ENCODE peak calls at places on chromosomes 6 and 20, in eight cellular contexts. W is uterus, O is transverse colon, Q is stomach, A is testis, P is heart left ventricle, J is esophagus squamous epithelium, E is ovary. F is an unnamed sample.

GRCh38 chr6:123829302-123829953 is 25.8 kb downstream of the NKAIN2 start:
- DNase-seq in A (no peak), E (no peak), W (no peak), J (no peak), Q (no peak), O (no peak), P (no peak), F (no peak)

GRCh38 chr6:36028887-36029324 is 1.3 kb downstream of the MAPK14 start:
- DNase-seq in W (peak; percentile 71), A (peak; percentile 84), E (peak; percentile 33), Q (peak; percentile 75), J (peak; percentile 20), P (peak; percentile 73), O (peak; percentile 70), F (peak; percentile 84)

GRCh38 chr6:142942805-142943227 is 2.2 kb downstream of the HIVEP2 start:
- DNase-seq in P (no peak), A (no peak), O (no peak), W (no peak), E (no peak), J (no peak), Q (no peak), F (no peak)

GRCh38 chr6:111210074-111210729 is 122.9 kb downstream of the SLC16A10 start:
- DNase-seq in A (no peak), O (no peak), Q (no peak), P (no peak), J (no peak), W (no peak), E (no peak), F (no peak)

GRCh38 chr20:723756-724155 is 44.5 kb downstream of the SLC52A3 start:
- DNase-seq in A (no peak), J (no peak), E (no peak), O (no peak), W (no peak), Q (no peak), P (no peak), F (peak; percentile 18)

GRCh38 chr6:110322151-110323003 is 35.8 kb downstream of the METTL24 start:
- DNase-seq in J (no peak), A (no peak), W (no peak), O (no peak), P (no peak), E (no peak), Q (no peak), F (no peak)

GRCh38 chr6:97026298-97026697 is 101.8 kb downstream of the KLHL32 start:
- DNase-seq in A (no peak), W (no peak), Q (no peak), P (no peak), J (no peak), E (no peak), O (no peak), F (no peak)

GRCh38 chr6:16044211-16044643 is 84.7 kb upstream of the MYLIP start:
- DNase-seq in A (no peak), W (no peak), J (no peak), O (no peak), P (no peak), E (no peak), Q (no peak), F (no peak)

GRCh38 chr20:48804300-48804980 is 23.4 kb downstream of the PREX1 start:
- DNase-seq in O (no peak), J (no peak), Q (no peak), P (no peak), A (no peak), E (no peak), W (no peak), F (no peak)

GRCh38 chr6:87904041-87904440 is 143.6 kb upstream of the SPACA1 start:
- DNase-seq in O (no peak), J (no peak), E (no peak), Q (no peak), W (no peak), A (no peak), P (no peak), F (no peak)

GRCh38 chr6:110250838-110251237 is 70.6 kb downstream of the CDC40 start:
- DNase-seq in O (no peak), A (no peak), J (no peak), Q (no peak), E (no peak), P (no peak), W (no peak), F (no peak)

GRCh38 chr6:27188206-27188884 is 59.2 kb upstream of the PRSS16 start:
- DNase-seq in A (peak; percentile 72), W (peak; percentile 66), Q (peak; percentile 48), J (no peak), P (peak; percentile 34), O (peak; percentile 70), E (peak; percentile 29), F (no peak)

GRCh38 chr6:40891686-40892085 is 147.3 kb downstream of the UNC5CL start:
- DNase-seq in A (no peak), E (no peak), O (no peak), J (no peak), P (no peak), W (no peak), Q (no peak), F (peak; percentile 29)

GRCh38 chr6:152206072-152206818 is 398.8 kb downstream of the ESR1 start:
- DNase-seq in O (peak; percentile 45), J (no peak), A (peak; percentile 54), Q (peak; percentile 29), P (no peak), W (peak; percentile 76), E (no peak), F (no peak)

GRCh38 chr6:16427124-16427523 is 188.7 kb downstream of the GMPR start:
- DNase-seq in Q (no peak), P (no peak), A (no peak), E (no peak), J (no peak), O (no peak), W (no peak), F (no peak)

GRCh38 chr6:43963203-43963602 is 164.0 kb downstream of the MRPL14 start:
- DNase-seq in A (no peak), Q (no peak), O (no peak), J (no peak), P (no peak), E (no peak), W (no peak), F (no peak)

GRCh38 chr6:15313367-15313766 is 67.5 kb downstream of the JARID2 start:
- DNase-seq in W (no peak), A (peak; percentile 77), E (peak; percentile 28), J (no peak), Q (no peak), P (no peak), O (no peak), F (no peak)

GRCh38 chr6:15176816-15177215 is 69.1 kb upstream of the JARID2 start:
- DNase-seq in Q (no peak), A (no peak), E (no peak), J (no peak), P (no peak), W (no peak), O (no peak), F (no peak)

GRCh38 chr6:42043787-42044475 is 6.4 kb upstream of the TAF8 start:
- DNase-seq in E (peak; percentile 83), W (peak; percentile 84), Q (peak; percentile 85), A (peak; percentile 88), P (peak; percentile 88), O (peak; percentile 92), J (no peak), F (peak; percentile 97)

GRCh38 chr20:62160876-62161275 is 17.3 kb downstream of the SS18L1 start:
- DNase-seq in Q (no peak), A (no peak), W (no peak), J (no peak), E (no peak), O (no peak), P (no peak), F (no peak)

GRCh38 chr6:81515562-81516453 is 236.7 kb downstream of the TENT5A start:
- DNase-seq in W (peak; percentile 24), A (no peak), E (no peak), P (no peak), Q (no peak), J (no peak), O (no peak), F (no peak)

GRCh38 chr6:53615633-53616449 is 49.7 kb downstream of the KLHL31 start:
- DNase-seq in J (no peak), P (no peak), A (no peak), E (no peak), O (peak; percentile 50), W (no peak), Q (peak; percentile 38), F (no peak)

GRCh38 chr6:132683543-132683942 is 24.6 kb upstream of the TAAR1 start:
- DNase-seq in J (no peak), E (no peak), A (no peak), W (no peak), O (no peak), Q (no peak), P (no peak), F (no peak)

GRCh38 chr6:162701551-162701950 is 26.0 kb downstream of the PRKN start:
- DNase-seq in E (no peak), P (no peak), J (no peak), W (no peak), A (no peak), O (no peak), Q (no peak), F (no peak)

GRCh38 chr20:41038878-41039404 is 10.3 kb downstream of the TOP1 start:
- DNase-seq in P (no peak), Q (no peak), W (no peak), J (no peak), E (no peak), A (no peak), O (no peak), F (no peak)

GRCh38 chr20:30168800-30169138 is 1088.7 kb upstream of the DEFB115 start:
- DNase-seq in J (no peak), Q (no peak), O (no peak), E (no peak), P (no peak), W (no peak), A (no peak), F (no peak)

GRCh38 chr6:56040271-56040670 is 164.9 kb upstream of the BMP5 start:
- DNase-seq in W (no peak), P (no peak), A (no peak), J (no peak), O (no peak), E (no peak), Q (no peak), F (no peak)

GRCh38 chr20:50292324-50293243 is 102.0 kb downstream of the CEBPB start:
- DNase-seq in W (peak; percentile 98), J (peak; percentile 27), P (peak; percentile 90), Q (peak; percentile 91), E (peak; percentile 99), O (peak; percentile 83), A (peak; percentile 91), F (peak; percentile 89)
- TF ChIP-seq POLR2A in W (peak; percentile 32), J (no peak), P (no peak), Q (no peak), E (peak; percentile 42), O (no peak), A (no peak), F (no peak)

GRCh38 chr6:6592836-6593235 is 4.3 kb downstream of the LY86 start:
- DNase-seq in Q (no peak), E (no peak), O (no peak), W (no peak), J (no peak), P (no peak), A (no peak), F (no peak)
- H3K4me3 ChIP-seq in Q (no peak overlapping the region), E (no peak overlapping the region), O (no peak overlapping the region), W (no peak overlapping the region), J (no peak overlapping the region), P (no peak overlapping the region), A (no peak overlapping the region), F (no peak overlapping the region)

GRCh38 chr20:44479643-44480042 is 4.0 kb downstream of the TTPAL start:
- DNase-seq in J (no peak), A (no peak), W (no peak), E (no peak), O (no peak), P (no peak), Q (no peak), F (no peak)
- TF ChIP-seq POLR2A in J (no peak), A (no peak), W (no peak), E (no peak), O (no peak), P (no peak), Q (no peak), F (no peak)

GRCh38 chr20:63162206-63162770 is 53.6 kb downstream of the YTHDF1 start:
- DNase-seq in Q (no peak), P (no peak), E (no peak), O (no peak), J (no peak), A (no peak), W (no peak), F (no peak)
- H3K4me3 ChIP-seq in Q (no peak overlapping the region), P (no peak overlapping the region), E (no peak overlapping the region), O (no peak overlapping the region), J (no peak overlapping the region), A (no peak overlapping the region), W (no peak overlapping the region), F (no peak overlapping the region)